ENCODE peak calls at places on chromosome 15, in ten cellular contexts. P is hypothalamus; X is activated CD4-positive, alpha-beta T cell treated with anti-CD3 and anti-CD28 coated beads for 4 hours; M is chondrocyte; E is adrenal gland; N is left colon; D is renal cortical epithelial cell; I is activated naive CD8-positive, alpha-beta T cell treated with anti-CD3 and anti-CD28 coated beads, Interleukin-2, amount 50 U/mL, for 24 hours; O is brain microvascular endothelial cell; J is H7. F is an unnamed sample.
A peak's percentile ranks its signal among the peaks of the same experiment; 100 is the strongest.

GRCh38 chr15:40787344-40787841 is 17.6 kb downstream of the C15orf62 start:
- DNase-seq in I (peak; percentile 69), E (no peak), N (peak; percentile 72), O (peak; percentile 49), P (no peak), J (peak; percentile 84), D (peak; percentile 99), M (no peak), X (peak; percentile 75), F (no peak)

GRCh38 chr15:83733206-83733605 is 79.3 kb downstream of the ADAMTSL3 start:
- DNase-seq in P (no peak), X (no peak), D (peak; percentile 99), J (no peak), O (peak; percentile 64), M (no peak), I (no peak), N (no peak), E (no peak), F (no peak)

GRCh38 chr15:57518779-57519410 is 72.8 kb upstream of the MYZAP start:
- DNase-seq in J (no peak), O (no peak), E (no peak), P (no peak), D (no peak), X (no peak), N (no peak), M (no peak), I (no peak), F (no peak)

GRCh38 chr15:43516801-43517353 is 531 bp upstream of the MAP1A start:
- DNase-seq in X (no peak), E (no peak), I (no peak), O (peak; percentile 59), P (peak; percentile 21), D (no peak), J (peak; percentile 32), M (no peak), N (no peak), F (no peak)

GRCh38 chr15:62868507-62868906 is 174.0 kb upstream of the TPM1 start:
- DNase-seq in J (no peak), I (no peak), X (no peak), M (no peak), P (no peak), N (no peak), D (no peak), E (no peak), O (no peak), F (no peak)

GRCh38 chr15:100318880-100319279 is 22.9 kb downstream of the ADAMTS17 start:
- DNase-seq in J (no peak), X (no peak), I (no peak), O (no peak), M (no peak), D (no peak), E (no peak), N (no peak), P (no peak), F (no peak)

GRCh38 chr15:25848769-25849430 is 14.2 kb downstream of the ATP10A start:
- DNase-seq in J (peak; percentile 59), X (no peak), E (no peak), N (no peak), D (no peak), M (no peak), I (no peak), O (no peak), P (no peak), F (no peak)

GRCh38 chr15:75371901-75372688 is 3.7 kb upstream of the MAN2C1 start:
- DNase-seq in E (no peak), N (no peak), I (no peak), J (no peak), D (no peak), X (no peak), O (no peak), M (no peak), P (no peak), F (no peak)

GRCh38 chr15:100667405-100668320 is 65.3 kb downstream of the ASB7 start:
- DNase-seq in N (peak; percentile 28), I (no peak), E (no peak), D (no peak), P (no peak), J (peak; percentile 6), O (no peak), M (no peak), X (no peak), F (no peak)

GRCh38 chr15:93089855-93090305 is 869 bp upstream of the RGMA start:
- DNase-seq in M (no peak), P (no peak), I (no peak), E (no peak), X (no peak), N (no peak), J (no peak), D (no peak), O (no peak), F (no peak)

GRCh38 chr15:82933576-82933975 is 18.9 kb downstream of the HOMER2 start:
- DNase-seq in P (no peak), I (peak; percentile 4), X (no peak), D (peak; percentile 35), N (no peak), O (no peak), J (no peak), E (no peak), M (no peak), F (no peak)

GRCh38 chr15:89171136-89172072 is 50.0 kb downstream of the RLBP1 start:
- DNase-seq in M (no peak), J (peak; percentile 74), X (no peak), I (peak; percentile 58), E (peak; percentile 66), D (peak; percentile 35), N (peak; percentile 58), P (peak; percentile 58), O (peak; percentile 61), F (peak; percentile 5)

GRCh38 chr15:92500023-92500630 is 106.4 kb downstream of the ST8SIA2 start:
- DNase-seq in D (no peak), X (no peak), O (no peak), N (no peak), M (no peak), E (no peak), I (no peak), P (no peak), J (no peak), F (no peak)

GRCh38 chr15:45113380-45113990 is 487 bp downstream of the DUOX2 start:
- DNase-seq in P (no peak), I (no peak), J (peak; percentile 61), M (no peak), E (no peak), X (no peak), O (no peak), N (no peak), D (no peak), F (no peak)

GRCh38 chr15:38477637-38478036 is 23.7 kb downstream of the FAM98B start:
- DNase-seq in E (no peak), N (no peak), I (no peak), J (no peak), O (no peak), D (no peak), P (no peak), X (no peak), M (no peak), F (no peak)

GRCh38 chr15:101221858-101222257 is 30.0 kb downstream of the CHSY1 start:
- DNase-seq in P (no peak), X (no peak), M (no peak), O (no peak), J (no peak), I (no peak), N (no peak), D (no peak), E (no peak), F (no peak)

GRCh38 chr15:56950979-56951378 is 32.5 kb downstream of the TCF12 start:
- DNase-seq in I (no peak), D (no peak), X (no peak), N (no peak), J (no peak), M (no peak), P (no peak), O (no peak), E (no peak), F (no peak)

GRCh38 chr15:58492661-58493397 is 61.0 kb downstream of the LIPC start:
- DNase-seq in M (no peak), X (no peak), O (no peak), I (no peak), E (no peak), N (no peak), P (no peak), J (no peak), D (no peak), F (no peak)

GRCh38 chr15:68442041-68442440 is 10.1 kb upstream of the ITGA11 start:
- DNase-seq in I (no peak), D (no peak), J (no peak), M (no peak), O (no peak), X (no peak), N (peak; percentile 24), E (peak; percentile 58), P (no peak), F (no peak)

GRCh38 chr15:83899670-83900069 is 245.7 kb downstream of the ADAMTSL3 start:
- DNase-seq in N (no peak), E (no peak), P (no peak), I (no peak), J (no peak), M (no peak), D (no peak), O (no peak), X (no peak), F (no peak)

GRCh38 chr15:80745888-80746287 is 33.3 kb upstream of the CEMIP start:
- DNase-seq in X (no peak), D (no peak), J (no peak), P (no peak), N (no peak), I (no peak), E (no peak), O (no peak), M (no peak), F (no peak)

GRCh38 chr15:75456710-75457109 is 5.2 kb upstream of the SIN3A start:
- DNase-seq in P (no peak), M (no peak), X (no peak), J (no peak), O (no peak), E (no peak), N (no peak), I (no peak), D (no peak), F (no peak)

GRCh38 chr15:73907018-73907394 is 19.3 kb upstream of the LOXL1 start:
- DNase-seq in N (no peak), O (no peak), M (no peak), E (no peak), X (no peak), D (no peak), P (no peak), J (no peak), I (no peak), F (no peak)

GRCh38 chr15:66923438-66923881 is 141.9 kb upstream of the SMAD3 start:
- DNase-seq in O (no peak), J (peak; percentile 82), P (no peak), N (peak; percentile 44), E (peak; percentile 44), M (no peak), X (no peak), I (peak; percentile 50), D (peak; percentile 18), F (peak; percentile 10)

GRCh38 chr15:64461577-64462162 is 1.3 kb downstream of the ZNF609 start:
- DNase-seq in X (peak; percentile 19), J (peak; percentile 63), M (no peak), I (peak; percentile 34), E (peak; percentile 24), D (peak; percentile 84), P (peak; percentile 13), O (peak; percentile 52), N (peak; percentile 24), F (peak; percentile 12)

GRCh38 chr15:85133709-85134108 is 152.1 kb downstream of the PDE8A start:
- DNase-seq in P (no peak), J (no peak), D (no peak), X (no peak), N (no peak), M (no peak), O (no peak), E (no peak), I (no peak), F (no peak)

F was measured in activated T-helper 1 cell treated with anti-CD3 and anti-CD28 coated beads, Interleukin-12 subunit alpha, Interleukin-12 subunit beta, Interleukin-2, Interleukin-4 antibody, amounts not matched to agents 30 ng/mL and 10 ng/mL and 1 ng/mL, durations not matched to agents 14 hours and 24 hours and 36 hours.